ENCODE peak calls at places on chromosomes 12 and 14, in five cellular contexts. One of them, this sample, is unnamed.
A peak's percentile ranks its signal among the peaks of the same experiment; 100 is the strongest.

GRCh38 chr12:60415361-60415760 is 819.5 kb downstream of the SLC16A7 start:
- DNase-seq in effector CD8-positive, alpha-beta T cell: no peak
- DNase-seq in naive B cell: no peak
- DNase-seq in mammary epithelial cell: no peak
- DNase-seq in kidney tubule cell: no peak
- DNase-seq in this sample: no peak

GRCh38 chr12:77648716-77649115 is 182.0 kb upstream of the NAV3 start:
- DNase-seq in effector CD8-positive, alpha-beta T cell: no peak
- DNase-seq in naive B cell: no peak
- DNase-seq in kidney tubule cell: no peak
- DNase-seq in mammary epithelial cell: peak; percentile 18
- DNase-seq in this sample: no peak

GRCh38 chr14:80787876-80788275 is 153.7 kb downstream of the CEP128 start:
- DNase-seq in mammary epithelial cell: peak; percentile 37
- DNase-seq in naive B cell: no peak
- DNase-seq in effector CD8-positive, alpha-beta T cell: no peak
- DNase-seq in kidney tubule cell: no peak
- DNase-seq in this sample: no peak

GRCh38 chr14:24861083-24861630 is 188.8 kb downstream of the STXBP6 start:
- DNase-seq in naive B cell: no peak
- DNase-seq in effector CD8-positive, alpha-beta T cell: no peak
- DNase-seq in kidney tubule cell: peak; percentile 91
- DNase-seq in mammary epithelial cell: peak; percentile 61
- DNase-seq in this sample: no peak

GRCh38 chr12:78530065-78530765 is 334.4 kb upstream of the SYT1 start:
- DNase-seq in naive B cell: no peak
- DNase-seq in effector CD8-positive, alpha-beta T cell: no peak
- DNase-seq in kidney tubule cell: peak; percentile 18
- DNase-seq in mammary epithelial cell: peak; percentile 4
- DNase-seq in this sample: no peak

GRCh38 chr14:52272375-52272774 is 4.9 kb downstream of the PTGDR start:
- DNase-seq in effector CD8-positive, alpha-beta T cell: no peak
- DNase-seq in mammary epithelial cell: peak; percentile 14
- DNase-seq in kidney tubule cell: no peak
- DNase-seq in naive B cell: peak; percentile 31
- DNase-seq in this sample: no peak

GRCh38 chr14:90697577-90698206 is 118.5 kb downstream of the TTC7B start:
- DNase-seq in mammary epithelial cell: peak; percentile 62
- DNase-seq in naive B cell: peak; percentile 58
- DNase-seq in kidney tubule cell: peak; percentile 78
- DNase-seq in effector CD8-positive, alpha-beta T cell: peak; percentile 54
- DNase-seq in this sample: peak; percentile 96

GRCh38 chr12:82099216-82099615 is 259.0 kb downstream of the CCDC59 start:
- DNase-seq in kidney tubule cell: peak; percentile 94
- DNase-seq in mammary epithelial cell: peak; percentile 35
- DNase-seq in naive B cell: no peak
- DNase-seq in effector CD8-positive, alpha-beta T cell: no peak
- DNase-seq in this sample: no peak

GRCh38 chr14:105492966-105493871 is 2.2 kb downstream of the TEDC1 start:
- DNase-seq in kidney tubule cell: no peak
- DNase-seq in naive B cell: no peak
- DNase-seq in mammary epithelial cell: no peak
- DNase-seq in effector CD8-positive, alpha-beta T cell: no peak
- DNase-seq in this sample: no peak

GRCh38 chr14:68807987-68808386 is 15.1 kb upstream of the ZFP36L1 start:
- DNase-seq in naive B cell: no peak
- DNase-seq in effector CD8-positive, alpha-beta T cell: no peak
- DNase-seq in mammary epithelial cell: no peak
- DNase-seq in kidney tubule cell: no peak
- DNase-seq in this sample: no peak

This sample was measured in Ammon's horn.